ENCODE peak calls at places on chromosomes 6 and 20, in seven cellular contexts. K, F, Z, O, U, N and T are unnamed samples.

GRCh38 chr6:50936277-50936681 is 117.6 kb downstream of the TFAP2B start:
- DNase-seq in K (no peak), F (no peak), Z (no peak), O (no peak), U (no peak), N (no peak), T (no peak)

GRCh38 chr6:56040271-56040670 is 164.9 kb upstream of the BMP5 start:
- DNase-seq in K (no peak), F (no peak), Z (peak), O (no peak), U (no peak), N (no peak), T (no peak)

GRCh38 chr6:160926281-160927276 is 65.0 kb upstream of the MAP3K4 start:
- DNase-seq in K (no peak), F (no peak), Z (no peak), O (no peak), U (no peak), N (no peak), T (no peak)

GRCh38 chr20:37407573-37408002 is 61.6 kb downstream of the SRC start:
- DNase-seq in K (no peak), F (no peak), Z (no peak), O (no peak), U (no peak), N (no peak), T (no peak)

GRCh38 chr6:113684382-113684901 is 172.7 kb upstream of the MARCKS start:
- DNase-seq in K (no peak), F (no peak), Z (peak), O (no peak), U (no peak), N (no peak), T (no peak)

GRCh38 chr6:148311849-148312669 is 30.6 kb upstream of the SASH1 start:
- DNase-seq in K (no peak), F (no peak), Z (peak), O (no peak), U (no peak), N (no peak), T (no peak)

GRCh38 chr6:130183271-130184222 is 39.2 kb downstream of the SAMD3 start:
- DNase-seq in K (no peak), F (no peak), Z (no peak), O (no peak), U (peak), N (peak), T (no peak)

GRCh38 chr6:149723771-149724417 is 6.0 kb upstream of the LATS1 start:
- DNase-seq in K (no peak), F (peak), Z (peak), O (no peak), U (peak), N (no peak), T (no peak)

GRCh38 chr6:5471637-5472430 is 210.5 kb downstream of the FARS2 start:
- DNase-seq in K (peak), F (no peak), Z (no peak), O (no peak), U (no peak), N (no peak), T (no peak)

GRCh38 chr6:25215881-25216280 is 63.3 kb upstream of the CARMIL1 start:
- DNase-seq in K (no peak), F (no peak), Z (no peak), O (no peak), U (no peak), N (no peak), T (no peak)